ENCODE peak calls at places on chromosomes 3 and 15, in ten cellular contexts. M is uterus; Q is CD4-positive, alpha-beta T cell; Y is bronchial epithelial cell; I is dorsolateral prefrontal cortex; O is lung; D is pancreas; Z is CD8-positive, alpha-beta T cell; K is ovary; A is upper lobe of right lung. J is an unnamed sample.

GRCh38 chr15:40928975-40929729 is at the start of gene DLL4:
- DNase-seq in A (peak; percentile 88), Y (no peak), K (no peak), O (peak; percentile 78), M (peak; percentile 37), Z (no peak), I (no peak), Q (no peak), D (peak; percentile 49), J (peak; percentile 67)

GRCh38 chr3:13621381-13622221 is 72.7 kb downstream of the FBLN2 start:
- DNase-seq in Q (peak; percentile 25), Y (no peak), D (no peak), K (no peak), Z (peak; percentile 27), A (no peak), M (no peak), I (peak; percentile 41), O (no peak), J (no peak)

GRCh38 chr15:79432345-79433311 is 492 bp downstream of the MINAR1 start:
- DNase-seq in I (no peak), O (no peak), M (no peak), D (no peak), Z (no peak), Q (no peak), Y (no peak), K (no peak), A (no peak), J (no peak)

GRCh38 chr3:58564456-58565160 is 12.6 kb downstream of the FAM107A start:
- DNase-seq in M (no peak), Y (peak; percentile 73), K (no peak), O (no peak), Z (no peak), A (peak; percentile 11), I (no peak), Q (no peak), D (no peak), J (no peak)

GRCh38 chr15:90414408-90415028 is 26.5 kb downstream of the IQGAP1 start:
- DNase-seq in Q (no peak), A (no peak), D (no peak), K (no peak), O (no peak), Y (peak; percentile 91), M (no peak), I (no peak), Z (no peak), J (no peak)

GRCh38 chr3:78754066-78754743 is 1013.6 kb downstream of the ROBO1 start:
- DNase-seq in A (no peak), D (no peak), K (no peak), Y (peak; percentile 56), Z (no peak), Q (no peak), I (no peak), M (no peak), O (no peak), J (no peak)

GRCh38 chr3:36969540-36970432 is 23.1 kb downstream of the EPM2AIP1 start:
- DNase-seq in Q (peak; percentile 12), D (peak; percentile 20), A (no peak), Z (peak; percentile 18), K (no peak), I (no peak), M (no peak), O (peak; percentile 38), Y (peak; percentile 95), J (no peak)

GRCh38 chr15:57563416-57563815 is 28.3 kb upstream of the MYZAP start:
- DNase-seq in Y (no peak), Z (no peak), O (no peak), A (no peak), M (no peak), D (no peak), Q (no peak), I (no peak), K (no peak), J (no peak)

GRCh38 chr3:193970773-193971206 is 165.2 kb upstream of the HES1 start:
- DNase-seq in K (no peak), D (no peak), M (no peak), Q (no peak), Y (peak; percentile 73), A (no peak), I (no peak), O (no peak), Z (no peak), J (no peak)

GRCh38 chr3:139538733-139539132 is 809 bp downstream of the RBP1 start:
- DNase-seq in Q (no peak), Y (no peak), K (peak; percentile 78), O (no peak), I (no peak), D (peak; percentile 77), A (no peak), M (peak; percentile 63), Z (no peak), J (no peak)

GRCh38 chr3:15204005-15204404 is 2.0 kb upstream of the CAPN7 start:
- DNase-seq in Q (no peak), D (no peak), A (no peak), O (no peak), Y (peak; percentile 18), I (no peak), Z (no peak), M (no peak), K (no peak), J (no peak)

GRCh38 chr15:31339558-31339895 is 12.9 kb downstream of the KLF13 start:
- DNase-seq in M (no peak), O (no peak), K (no peak), Z (no peak), A (no peak), D (peak; percentile 77), Q (no peak), I (no peak), Y (no peak), J (no peak)

GRCh38 chr15:67840747-67841634 is 1.1 kb upstream of the RNU6-1 start:
- DNase-seq in M (no peak), Q (no peak), D (peak; percentile 31), O (no peak), A (no peak), K (peak; percentile 42), Y (peak; percentile 19), I (no peak), Z (no peak), J (no peak)

GRCh38 chr15:27989838-27990237 is 109.3 kb downstream of the OCA2 start:
- DNase-seq in A (no peak), O (no peak), Q (no peak), M (no peak), Z (no peak), K (no peak), I (no peak), Y (no peak), D (no peak), J (no peak)
- H3K27me3 ChIP-seq in A (no peaks in the 10 kb centered on the region), O (no peaks in the 10 kb centered on the region), Q (no peaks in the 10 kb centered on the region), M (no peaks in the 10 kb centered on the region), Z (no peaks in the 10 kb centered on the region), K (no peaks in the 10 kb centered on the region), I (peaks cover 10% of the 10 kb centered on the region), Y (no peaks in the 10 kb centered on the region), D (no peaks in the 10 kb centered on the region), J (peaks cover 41% of the 10 kb centered on the region)

GRCh38 chr3:134978658-134979057 is 183.6 kb downstream of the EPHB1 start:
- DNase-seq in Z (no peak), A (no peak), I (no peak), K (no peak), D (no peak), O (no peak), Q (no peak), M (no peak), Y (no peak), J (no peak)
- TF ChIP-seq CTCF in Z (no peak), A (no peak), I (no peak), K (no peak), D (no peak), O (no peak), Q (no peak), M (no peak), Y (no peak), J (peak; percentile 22)

GRCh38 chr3:195105841-195106417 is 165.0 kb downstream of the XXYLT1 start:
- DNase-seq in K (no peak), A (no peak), Q (no peak), M (no peak), Z (no peak), Y (no peak), D (no peak), O (no peak), I (no peak), J (no peak)

GRCh38 chr3:195103623-195104022 is 167.3 kb downstream of the XXYLT1 start:
- DNase-seq in M (no peak), A (peak; percentile 1), I (no peak), K (no peak), D (no peak), O (no peak), Y (no peak), Q (no peak), Z (no peak), J (no peak)

GRCh38 chr3:195102609-195103467 is 168.1 kb downstream of the XXYLT1 start:
- DNase-seq in Q (no peak), Y (peak; percentile 93), M (peak; percentile 47), A (peak; percentile 34), O (no peak), K (no peak), D (no peak), I (no peak), Z (no peak), J (no peak)

GRCh38 chr3:195105389-195105788 is 165.6 kb downstream of the XXYLT1 start:
- DNase-seq in A (peak; percentile 67), K (no peak), Z (no peak), Q (no peak), D (no peak), Y (peak; percentile 72), O (no peak), I (no peak), M (no peak), J (no peak)

GRCh38 chr3:195104340-195104739 is 166.6 kb downstream of the XXYLT1 start:
- DNase-seq in I (no peak), M (no peak), D (no peak), A (peak; percentile 32), Y (no peak), Z (no peak), Q (no peak), K (no peak), O (no peak), J (no peak)
- H3K27me3 ChIP-seq in I (no peaks in the 10 kb centered on the region), M (no peaks in the 10 kb centered on the region), D (no peaks in the 10 kb centered on the region), A (no peaks in the 10 kb centered on the region), Y (no peaks in the 10 kb centered on the region), Z (no peaks in the 10 kb centered on the region), Q (no peaks in the 10 kb centered on the region), K (no peaks in the 10 kb centered on the region), O (no peaks in the 10 kb centered on the region), J (no peaks in the 10 kb centered on the region)

GRCh38 chr3:165210727-165211126 is 14.5 kb upstream of the SLITRK3 start:
- DNase-seq in Q (no peak), Z (no peak), O (no peak), K (no peak), D (no peak), M (no peak), I (no peak), A (no peak), Y (no peak), J (no peak)

GRCh38 chr3:165211749-165212148 is 15.6 kb upstream of the SLITRK3 start:
- DNase-seq in D (no peak), Z (no peak), Q (no peak), Y (no peak), K (no peak), M (no peak), O (no peak), I (no peak), A (no peak), J (no peak)

GRCh38 chr3:165212580-165212979 is 16.4 kb upstream of the SLITRK3 start:
- DNase-seq in O (no peak), I (no peak), D (no peak), A (no peak), K (no peak), M (no peak), Q (no peak), Y (no peak), Z (no peak), J (no peak)

GRCh38 chr3:165206454-165207266 is 10.5 kb upstream of the SLITRK3 start:
- DNase-seq in D (peak; percentile 59), O (peak; percentile 62), M (peak; percentile 84), Z (no peak), K (peak; percentile 68), A (peak; percentile 86), I (peak; percentile 81), Y (peak; percentile 63), Q (no peak), J (peak; percentile 66)

GRCh38 chr3:165210132-165210531 is 13.9 kb upstream of the SLITRK3 start:
- DNase-seq in Y (no peak), O (no peak), Q (no peak), A (no peak), I (no peak), K (no peak), D (no peak), M (no peak), Z (no peak), J (no peak)
- TF ChIP-seq CTCF in Y (no peak), O (no peak), Q (no peak), A (peak; percentile 22), I (peak; percentile 38), K (no peak), D (no peak), M (peak; percentile 44), Z (no peak), J (peak; percentile 19)